ENCODE peak calls at places on chromosomes 13 and 19, in six cellular contexts. R is AG10803, J is ureter, V is anterior cingulate cortex, S is cardiac muscle cell, D is AG04450. H is an unnamed sample.

GRCh38 chr13:112179995-112180394 is 113.0 kb downstream of the SOX1 start:
- DNase-seq in D (no peak), S (no peak), R (no peak), J (no peak), V (no peak), H (no peak)

GRCh38 chr13:78593652-78594494 is 9.5 kb downstream of the POU4F1 start:
- DNase-seq in J (no peak), V (no peak), D (no peak), R (no peak), S (no peak), H (no peak)

GRCh38 chr19:57233207-57233606 is 2.4 kb downstream of the AURKC start:
- DNase-seq in D (no peak), S (no peak), V (no peak), J (no peak), R (no peak), H (no peak)

GRCh38 chr19:37877147-37877546 is 29.2 kb downstream of the WDR87 start:
- DNase-seq in J (no peak), R (no peak), D (no peak), S (no peak), V (no peak), H (no peak)

GRCh38 chr13:91904005-91904404 is 505.6 kb downstream of the GPC5 start:
- DNase-seq in R (no peak), D (no peak), V (no peak), S (no peak), J (no peak), H (no peak)

GRCh38 chr13:97367427-97367826 is 66.5 kb upstream of the RAP2A start:
- DNase-seq in D (peak; percentile 24), S (no peak), J (no peak), R (peak; percentile 85), V (no peak), H (peak; percentile 66)

GRCh38 chr19:9848761-9849160 is 13.6 kb downstream of the PIN1 start:
- DNase-seq in R (no peak), V (no peak), S (no peak), J (no peak), D (no peak), H (no peak)

GRCh38 chr13:28258401-28258800 is 120.1 kb downstream of the PAN3 start:
- DNase-seq in J (no peak), R (no peak), D (no peak), S (no peak), V (no peak), H (no peak)

GRCh38 chr13:28138756-28139470 is 568 bp downstream of the PAN3 start:
- DNase-seq in V (peak; percentile 19), J (peak; percentile 89), D (peak; percentile 85), R (peak; percentile 90), S (peak; percentile 90), H (peak; percentile 79)

GRCh38 chr13:72953391-72953960 is 105.3 kb upstream of the KLF5 start:
- DNase-seq in D (no peak), V (no peak), S (no peak), J (peak; percentile 51), R (no peak), H (no peak)

GRCh38 chr13:80436571-80437169 is 95.7 kb upstream of the SPRY2 start:
- DNase-seq in R (peak; percentile 34), D (no peak), V (no peak), S (no peak), J (no peak), H (no peak)

GRCh38 chr19:11798391-11799296 is at the start of gene ZNF491:
- DNase-seq in D (peak; percentile 61), S (peak; percentile 96), V (peak; percentile 37), R (peak; percentile 80), J (peak; percentile 92), H (peak; percentile 56)

GRCh38 chr13:63167699-63168337 is 1752.2 kb upstream of the PCDH20 start:
- DNase-seq in J (no peak), S (no peak), V (no peak), R (no peak), D (no peak), H (no peak)

GRCh38 chr13:29619995-29620394 is 24.5 kb upstream of the SLC7A1 start:
- DNase-seq in J (no peak), R (peak; percentile 70), S (no peak), D (no peak), V (no peak), H (no peak)

GRCh38 chr13:38415233-38415632 is 65.6 kb downstream of the UFM1 start:
- DNase-seq in J (no peak), R (no peak), S (peak; percentile 76), V (no peak), D (no peak), H (no peak)

GRCh38 chr19:2735374-2735773 is 4.4 kb downstream of the SLC39A3 start:
- DNase-seq in J (no peak), D (no peak), S (no peak), V (no peak), R (no peak), H (no peak)

GRCh38 chr19:42216653-42217521 is 590 bp downstream of the DEDD2 start:
- DNase-seq in V (no peak), D (no peak), R (peak; percentile 24), J (no peak), S (peak; percentile 74), H (no peak)

GRCh38 chr19:44644391-44645016 is 794 bp downstream of the PVR start:
- DNase-seq in R (no peak), S (peak; percentile 23), J (no peak), V (no peak), D (no peak), H (no peak)

GRCh38 chr13:48532146-48532472 is 771 bp downstream of the RCBTB2 start:
- DNase-seq in S (no peak), V (no peak), R (peak; percentile 58), J (no peak), D (peak; percentile 13), H (no peak)

GRCh38 chr13:50936681-50937080 is 27.1 kb downstream of the RNASEH2B start:
- DNase-seq in D (no peak), S (no peak), J (no peak), V (no peak), R (peak; percentile 42), H (peak; percentile 27)

GRCh38 chr13:38830442-38831045 is 143.7 kb downstream of the FREM2 start:
- DNase-seq in J (no peak), V (no peak), S (no peak), D (no peak), R (no peak), H (no peak)

GRCh38 chr13:52850396-52851152 is 2.1 kb upstream of the PCDH8 start:
- DNase-seq in D (no peak), R (peak; percentile 48), J (peak; percentile 74), V (no peak), S (peak; percentile 92), H (no peak)

GRCh38 chr19:55284405-55285058 is 735 bp downstream of the BRSK1 start:
- DNase-seq in R (no peak), S (no peak), V (no peak), D (no peak), J (no peak), H (no peak)

GRCh38 chr13:42808572-42808971 is 27.2 kb downstream of the FAM216B start:
- DNase-seq in D (no peak), S (no peak), R (no peak), J (no peak), V (no peak), H (no peak)

GRCh38 chr13:110554946-110555345 is 6.6 kb downstream of the RAB20 start:
- DNase-seq in D (no peak), J (no peak), S (no peak), R (no peak), V (no peak), H (no peak)

GRCh38 chr19:33622505-33622808 is 704 bp downstream of the CHST8 start:
- DNase-seq in D (no peak), V (no peak), S (peak; percentile 45), J (no peak), R (no peak), H (no peak)

GRCh38 chr13:104782741-104783140 is 1716.5 kb upstream of the SLC10A2 start:
- DNase-seq in R (no peak), D (no peak), S (no peak), V (no peak), J (no peak), H (no peak)

GRCh38 chr13:110641055-110642015 is 26.0 kb downstream of the NAXD start:
- DNase-seq in V (no peak), S (no peak), J (no peak), D (no peak), R (no peak), H (no peak)

GRCh38 chr13:68027311-68027710 is 797.2 kb upstream of the PCDH9 start:
- DNase-seq in V (no peak), R (no peak), D (no peak), J (no peak), S (no peak), H (no peak)

GRCh38 chr19:8075158-8076086 is 22.9 kb downstream of the CCL25 start:
- DNase-seq in J (no peak), D (no peak), S (no peak), R (no peak), V (no peak), H (no peak)

GRCh38 chr13:97228850-97229521 is 6.9 kb downstream of the MBNL2 start:
- DNase-seq in S (no peak), J (no peak), D (no peak), R (no peak), V (no peak), H (no peak)

GRCh38 chr19:14434543-14435319 is 1.6 kb downstream of the PKN1 start:
- DNase-seq in D (no peak), J (no peak), V (no peak), S (no peak), R (peak; percentile 77), H (peak; percentile 5)

GRCh38 chr13:20848944-20849343 is 53.6 kb downstream of the XPO4 start:
- DNase-seq in R (no peak), J (no peak), V (no peak), S (peak; percentile 48), D (no peak), H (no peak)

GRCh38 chr13:73337511-73337910 is 278.7 kb downstream of the KLF5 start:
- DNase-seq in R (no peak), V (no peak), S (no peak), D (no peak), J (no peak), H (no peak)